ENCODE peak calls at places on chromosomes 16 and 17, in eight cellular contexts. T is amygdala; G is NCI-H1417; A is uterus; S is AML-193; F is effector memory CD4-positive, alpha-beta T cell; X is tibial nerve; H is activated naive CD4-positive, alpha-beta T cell. O is an unnamed sample.

GRCh38 chr16:75122609-75123008 is 6.0 kb upstream of the LDHD start:
- DNase-seq in S (no peak), G (no peak), H (no peak), X (no peak), F (no peak), A (no peak), T (no peak), O (no peak)

GRCh38 chr17:73420897-73421296 is 109.1 kb upstream of the CDC42EP4 start:
- DNase-seq in F (no peak), H (no peak), T (no peak), X (no peak), S (peak; percentile 5), A (no peak), G (no peak), O (no peak)

GRCh38 chr17:16158721-16159120 is 56.6 kb downstream of the NCOR1 start:
- DNase-seq in F (no peak), G (no peak), X (no peak), S (no peak), T (no peak), H (no peak), A (no peak), O (no peak)

GRCh38 chr17:50079334-50080095 is 15.6 kb upstream of the PDK2 start:
- DNase-seq in T (no peak), G (no peak), H (no peak), X (no peak), S (no peak), F (no peak), A (no peak), O (peak; percentile 39)

GRCh38 chr16:8855051-8855786 is 13.6 kb downstream of the CARHSP1 start:
- DNase-seq in T (no peak), X (no peak), G (no peak), H (no peak), A (no peak), S (no peak), F (no peak), O (peak; percentile 12)

GRCh38 chr17:36503456-36504155 is 17.1 kb downstream of the ZNHIT3 start:
- DNase-seq in T (no peak), F (no peak), G (no peak), A (no peak), H (no peak), S (no peak), X (no peak), O (no peak)

GRCh38 chr17:64778367-64779290 is 116.5 kb upstream of the SMURF2 start:
- DNase-seq in F (no peak), T (no peak), A (no peak), H (no peak), X (no peak), S (no peak), G (peak; percentile 35), O (no peak)

GRCh38 chr17:44751806-44752205 is 7.0 kb upstream of the ADAM11 start:
- DNase-seq in A (no peak), S (no peak), F (no peak), H (no peak), G (no peak), X (no peak), T (no peak), O (no peak)

GRCh38 chr17:13520899-13521572 is 80.7 kb downstream of the HS3ST3A1 start:
- DNase-seq in A (no peak), G (no peak), H (no peak), F (no peak), T (no peak), X (no peak), S (no peak), O (no peak)

GRCh38 chr16:86959182-86959651 is 358.0 kb downstream of the C16orf95 start:
- DNase-seq in X (no peak), G (no peak), F (no peak), T (no peak), S (no peak), A (no peak), H (no peak), O (no peak)

GRCh38 chr16:23504076-23504452 is 6.2 kb downstream of the GGA2 start:
- DNase-seq in H (no peak), X (peak; percentile 52), A (peak; percentile 39), G (no peak), F (no peak), T (no peak), S (no peak), O (no peak)

GRCh38 chr17:1752425-1752941 is 9.4 kb upstream of the SERPINF1 start:
- DNase-seq in S (peak; percentile 19), T (no peak), G (no peak), F (no peak), H (no peak), X (no peak), A (no peak), O (no peak)

GRCh38 chr16:67542464-67542863 is 13.8 kb downstream of the RIPOR1 start:
- DNase-seq in F (peak; percentile 77), S (no peak), H (no peak), A (peak; percentile 57), T (no peak), G (no peak), X (no peak), O (no peak)

GRCh38 chr17:8463089-8463488 is 27.4 kb downstream of the NDEL1 start:
- DNase-seq in H (no peak), T (no peak), G (no peak), X (no peak), A (no peak), F (no peak), S (no peak), O (no peak)

GRCh38 chr17:81200695-81201580 is 21.8 kb downstream of the CEP131 start:
- DNase-seq in A (no peak), T (peak; percentile 23), F (no peak), S (peak; percentile 78), X (peak; percentile 83), G (no peak), H (no peak), O (no peak)

GRCh38 chr17:73165616-73166404 is 1.0 kb downstream of the SSTR2 start:
- DNase-seq in T (no peak), G (no peak), H (no peak), X (no peak), F (no peak), S (no peak), A (no peak), O (no peak)

GRCh38 chr17:44967907-44968224 is 237 bp downstream of the C1QL1 start:
- DNase-seq in H (no peak), T (no peak), F (no peak), A (no peak), X (no peak), S (no peak), G (no peak), O (no peak)

GRCh38 chr17:37405955-37406634 is 541 bp downstream of the ACACA start:
- DNase-seq in F (no peak), A (no peak), X (no peak), S (no peak), H (no peak), T (no peak), G (no peak), O (no peak)